ENCODE peak calls at places on chromosome 15, in six cellular contexts. One of them, this sample, is unnamed.

GRCh38 chr15:73710321-73710720 is 26.1 kb downstream of the CD276 start:
- DNase-seq in fibroblast of the aortic adventitia: no peak
- DNase-seq in colonic mucosa: no peak
- DNase-seq in psoas muscle: no peak
- DNase-seq in CD8-positive, alpha-beta T cell: no peak
- DNase-seq in tibial artery: no peak
- DNase-seq in this sample: no peak

GRCh38 chr15:69140306-69140705 is 20.1 kb upstream of the GLCE start:
- DNase-seq in fibroblast of the aortic adventitia: peak
- DNase-seq in colonic mucosa: no peak
- DNase-seq in psoas muscle: no peak
- DNase-seq in CD8-positive, alpha-beta T cell: no peak
- DNase-seq in tibial artery: no peak
- DNase-seq in this sample: no peak

GRCh38 chr15:35166730-35167359 is 81.8 kb upstream of the NANOGP8 start:
- DNase-seq in fibroblast of the aortic adventitia: peak
- DNase-seq in colonic mucosa: no peak
- DNase-seq in psoas muscle: no peak
- DNase-seq in CD8-positive, alpha-beta T cell: no peak
- DNase-seq in tibial artery: no peak
- DNase-seq in this sample: no peak

GRCh38 chr15:92178908-92179307 is 214.8 kb upstream of the ST8SIA2 start:
- DNase-seq in fibroblast of the aortic adventitia: no peak
- DNase-seq in colonic mucosa: peak
- DNase-seq in psoas muscle: no peak
- DNase-seq in CD8-positive, alpha-beta T cell: no peak
- DNase-seq in tibial artery: no peak
- DNase-seq in this sample: no peak

GRCh38 chr15:25846377-25846776 is 16.8 kb downstream of the ATP10A start:
- DNase-seq in fibroblast of the aortic adventitia: no peak
- DNase-seq in colonic mucosa: no peak
- DNase-seq in psoas muscle: no peak
- DNase-seq in CD8-positive, alpha-beta T cell: peak
- DNase-seq in tibial artery: no peak
- DNase-seq in this sample: no peak

GRCh38 chr15:25838191-25838870 is 24.8 kb downstream of the ATP10A start:
- DNase-seq in fibroblast of the aortic adventitia: no peak
- DNase-seq in colonic mucosa: no peak
- DNase-seq in psoas muscle: no peak
- DNase-seq in CD8-positive, alpha-beta T cell: no peak
- DNase-seq in tibial artery: no peak
- DNase-seq in this sample: no peak

GRCh38 chr15:40420793-40421192 is 15.2 kb downstream of the IVD start:
- DNase-seq in fibroblast of the aortic adventitia: no peak
- DNase-seq in colonic mucosa: peak
- DNase-seq in psoas muscle: no peak
- DNase-seq in CD8-positive, alpha-beta T cell: no peak
- DNase-seq in tibial artery: no peak
- DNase-seq in this sample: no peak

GRCh38 chr15:78174398-78174797 is 25.2 kb downstream of the IDH3A start:
- DNase-seq in fibroblast of the aortic adventitia: no peak
- DNase-seq in colonic mucosa: peak
- DNase-seq in psoas muscle: no peak
- DNase-seq in CD8-positive, alpha-beta T cell: peak
- DNase-seq in tibial artery: no peak
- DNase-seq in this sample: no peak

GRCh38 chr15:85005319-85005718 is 23.7 kb downstream of the PDE8A start:
- DNase-seq in fibroblast of the aortic adventitia: peak
- DNase-seq in colonic mucosa: no peak
- DNase-seq in psoas muscle: no peak
- DNase-seq in CD8-positive, alpha-beta T cell: no peak
- DNase-seq in tibial artery: no peak
- DNase-seq in this sample: no peak

GRCh38 chr15:20357139-20358065 is 184.2 kb downstream of the GOLGA6L6 start:
- DNase-seq in fibroblast of the aortic adventitia: no peak
- DNase-seq in colonic mucosa: no peak
- DNase-seq in psoas muscle: peak
- DNase-seq in CD8-positive, alpha-beta T cell: peak
- DNase-seq in tibial artery: peak
- DNase-seq in this sample: no peak

GRCh38 chr15:66474140-66474539 is 23.4 kb downstream of the SNAPC5 start:
- DNase-seq in fibroblast of the aortic adventitia: no peak
- DNase-seq in colonic mucosa: no peak
- DNase-seq in psoas muscle: no peak
- DNase-seq in CD8-positive, alpha-beta T cell: no peak
- DNase-seq in tibial artery: no peak
- DNase-seq in this sample: no peak

GRCh38 chr15:67999320-68000100 is 54.6 kb upstream of the PIAS1 start:
- DNase-seq in fibroblast of the aortic adventitia: no peak
- DNase-seq in colonic mucosa: no peak
- DNase-seq in psoas muscle: no peak
- DNase-seq in CD8-positive, alpha-beta T cell: no peak
- DNase-seq in tibial artery: no peak
- DNase-seq in this sample: peak

GRCh38 chr15:67080118-67080899 is 14.9 kb downstream of the SMAD3 start:
- DNase-seq in fibroblast of the aortic adventitia: peak
- DNase-seq in colonic mucosa: no peak
- DNase-seq in psoas muscle: peak
- DNase-seq in CD8-positive, alpha-beta T cell: no peak
- DNase-seq in tibial artery: peak
- DNase-seq in this sample: peak

GRCh38 chr15:81235781-81236507 is 39.3 kb downstream of the IL16 start:
- DNase-seq in fibroblast of the aortic adventitia: peak
- DNase-seq in colonic mucosa: no peak
- DNase-seq in psoas muscle: no peak
- DNase-seq in CD8-positive, alpha-beta T cell: no peak
- DNase-seq in tibial artery: no peak
- DNase-seq in this sample: peak

GRCh38 chr15:40151991-40152390 is 8.9 kb upstream of the BUB1B start:
- DNase-seq in fibroblast of the aortic adventitia: no peak
- DNase-seq in colonic mucosa: no peak
- DNase-seq in psoas muscle: no peak
- DNase-seq in CD8-positive, alpha-beta T cell: no peak
- DNase-seq in tibial artery: no peak
- DNase-seq in this sample: no peak

GRCh38 chr15:92898988-92899909 is 875 bp upstream of the CHD2 start:
- DNase-seq in fibroblast of the aortic adventitia: no peak
- DNase-seq in colonic mucosa: no peak
- DNase-seq in psoas muscle: no peak
- DNase-seq in CD8-positive, alpha-beta T cell: no peak
- DNase-seq in tibial artery: no peak
- DNase-seq in this sample: peak

GRCh38 chr15:50943623-50944022 is 35.1 kb downstream of the AP4E1 start:
- DNase-seq in fibroblast of the aortic adventitia: peak
- DNase-seq in colonic mucosa: no peak
- DNase-seq in psoas muscle: no peak
- DNase-seq in CD8-positive, alpha-beta T cell: no peak
- DNase-seq in tibial artery: no peak
- DNase-seq in this sample: peak

GRCh38 chr15:31457631-31458526 is 131.2 kb downstream of the KLF13 start:
- DNase-seq in fibroblast of the aortic adventitia: peak
- DNase-seq in colonic mucosa: no peak
- DNase-seq in psoas muscle: no peak
- DNase-seq in CD8-positive, alpha-beta T cell: no peak
- DNase-seq in tibial artery: peak
- DNase-seq in this sample: peak

GRCh38 chr15:31456329-31457060 is 129.9 kb downstream of the KLF13 start:
- DNase-seq in fibroblast of the aortic adventitia: no peak
- DNase-seq in colonic mucosa: no peak
- DNase-seq in psoas muscle: no peak
- DNase-seq in CD8-positive, alpha-beta T cell: no peak
- DNase-seq in tibial artery: no peak
- DNase-seq in this sample: no peak

GRCh38 chr15:31457161-31457560 is 130.5 kb downstream of the KLF13 start:
- DNase-seq in fibroblast of the aortic adventitia: peak
- DNase-seq in colonic mucosa: no peak
- DNase-seq in psoas muscle: no peak
- DNase-seq in CD8-positive, alpha-beta T cell: no peak
- DNase-seq in tibial artery: no peak
- DNase-seq in this sample: peak

GRCh38 chr15:31459011-31459748 is 132.5 kb downstream of the KLF13 start:
- DNase-seq in fibroblast of the aortic adventitia: no peak
- DNase-seq in colonic mucosa: no peak
- DNase-seq in psoas muscle: no peak
- DNase-seq in CD8-positive, alpha-beta T cell: no peak
- DNase-seq in tibial artery: peak
- DNase-seq in this sample: no peak

GRCh38 chr15:31458591-31458990 is 132.0 kb downstream of the KLF13 start:
- DNase-seq in fibroblast of the aortic adventitia: no peak
- DNase-seq in colonic mucosa: no peak
- DNase-seq in psoas muscle: no peak
- DNase-seq in CD8-positive, alpha-beta T cell: no peak
- DNase-seq in tibial artery: peak
- DNase-seq in this sample: no peak
- H3K4me3 ChIP-seq in fibroblast of the aortic adventitia: no peak
- H3K4me3 ChIP-seq in colonic mucosa: no peak
- H3K4me3 ChIP-seq in psoas muscle: no peak
- H3K4me3 ChIP-seq in CD8-positive, alpha-beta T cell: no peak
- H3K4me3 ChIP-seq in tibial artery: no peak
- H3K4me3 ChIP-seq in this sample: no peak

DNA sequence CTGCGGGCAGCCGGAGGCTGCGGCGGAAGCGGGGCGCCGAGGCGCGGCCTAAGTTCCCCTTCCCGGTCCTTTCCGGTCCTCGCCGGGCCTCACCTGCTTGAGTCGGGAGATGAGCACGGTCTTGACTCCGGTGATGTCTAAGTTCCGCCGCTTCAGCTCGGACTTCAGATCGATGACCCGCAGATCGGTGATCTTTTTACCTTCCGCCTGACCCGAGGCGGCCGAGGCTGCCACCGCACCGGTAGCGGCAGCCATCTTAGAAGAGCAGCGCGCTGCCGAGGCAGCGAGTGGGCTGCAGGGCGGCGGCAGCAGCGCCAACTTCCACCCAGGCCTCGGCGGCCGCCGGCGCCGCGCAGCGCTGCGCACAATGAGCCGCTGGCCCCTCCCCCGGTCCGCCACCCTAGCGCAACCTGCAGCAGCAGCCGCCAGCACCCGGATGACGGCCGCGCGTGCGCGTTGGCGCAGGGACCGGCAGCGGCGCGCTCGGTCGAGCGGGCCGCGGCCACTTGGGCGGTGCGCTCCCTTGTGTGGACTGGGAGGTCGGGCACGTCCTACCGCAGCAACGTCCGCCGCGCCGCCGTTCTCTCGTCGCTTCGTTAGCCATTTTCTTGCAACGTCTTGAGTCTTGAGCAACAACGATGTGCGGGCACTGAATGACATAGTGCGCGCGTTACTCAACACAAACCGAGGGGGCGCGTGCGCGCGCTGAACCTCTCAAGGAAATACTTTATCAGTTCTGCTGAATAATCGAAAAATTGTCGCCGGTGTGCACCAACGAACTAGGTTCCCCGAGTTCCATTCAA is at the start of gene SLTM:
- DNase-seq in fibroblast of the aortic adventitia: peak
- DNase-seq in colonic mucosa: peak
- DNase-seq in psoas muscle: peak
- DNase-seq in CD8-positive, alpha-beta T cell: peak
- DNase-seq in tibial artery: peak
- DNase-seq in this sample: peak
- TF ChIP-seq CTCF in fibroblast of the aortic adventitia: peak
- TF ChIP-seq CTCF in colonic mucosa: peak
- TF ChIP-seq CTCF in psoas muscle: peak
- TF ChIP-seq CTCF in CD8-positive, alpha-beta T cell: peak
- TF ChIP-seq CTCF in tibial artery: peak
- TF ChIP-seq CTCF in this sample: no peak

DNA sequence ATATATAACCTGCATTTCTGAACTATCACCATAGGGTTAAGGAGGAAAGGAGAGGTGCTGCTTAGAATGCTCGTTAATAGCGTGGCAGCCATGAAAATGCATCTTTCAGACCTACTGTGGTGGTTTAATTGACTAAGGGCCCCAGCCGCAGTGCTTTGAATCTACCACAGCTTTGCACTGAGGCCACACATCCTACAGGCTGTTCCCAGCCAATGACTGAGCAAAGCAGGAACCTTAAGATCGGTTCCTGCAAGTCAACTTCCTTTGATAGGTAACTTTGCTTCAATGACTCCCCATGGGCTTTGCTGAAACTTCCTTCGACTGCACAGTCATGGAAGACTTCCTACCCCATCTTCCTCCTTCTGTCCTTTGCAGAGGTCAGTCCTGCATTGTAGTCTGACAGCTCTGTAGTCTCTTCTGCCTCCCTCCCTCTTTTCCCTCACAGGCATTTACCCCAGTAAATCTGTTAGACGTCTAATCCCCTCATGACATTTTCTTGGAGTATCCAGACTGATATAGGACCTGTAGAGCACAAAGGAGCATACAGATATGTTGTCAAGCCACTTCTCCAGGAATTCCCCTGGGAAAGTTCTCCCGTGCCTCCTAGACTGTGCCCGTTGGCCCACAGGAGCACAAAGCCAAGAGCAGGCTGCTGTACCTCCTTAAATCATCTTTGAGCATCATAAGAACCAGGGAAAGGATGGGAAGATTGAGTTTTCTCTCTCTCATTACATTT is 2.6 kb upstream of the BCL2A1 start:
- DNase-seq in fibroblast of the aortic adventitia: no peak
- DNase-seq in colonic mucosa: no peak
- DNase-seq in psoas muscle: no peak
- DNase-seq in CD8-positive, alpha-beta T cell: no peak
- DNase-seq in tibial artery: no peak
- DNase-seq in this sample: no peak
- H3K4me3 ChIP-seq in fibroblast of the aortic adventitia: no peak
- H3K4me3 ChIP-seq in colonic mucosa: no peak
- H3K4me3 ChIP-seq in psoas muscle: no peak
- H3K4me3 ChIP-seq in CD8-positive, alpha-beta T cell: no peak
- H3K4me3 ChIP-seq in tibial artery: no peak
- H3K4me3 ChIP-seq in this sample: no peak

GRCh38 chr15:48392356-48392755 is 61.1 kb downstream of the DUT start:
- DNase-seq in fibroblast of the aortic adventitia: peak
- DNase-seq in colonic mucosa: peak
- DNase-seq in psoas muscle: peak
- DNase-seq in CD8-positive, alpha-beta T cell: no peak
- DNase-seq in tibial artery: peak
- DNase-seq in this sample: no peak

GRCh38 chr15:48391950-48392349 is 60.7 kb downstream of the DUT start:
- DNase-seq in fibroblast of the aortic adventitia: peak
- DNase-seq in colonic mucosa: no peak
- DNase-seq in psoas muscle: no peak
- DNase-seq in CD8-positive, alpha-beta T cell: no peak
- DNase-seq in tibial artery: no peak
- DNase-seq in this sample: no peak

GRCh38 chr15:48389701-48390143 is 58.5 kb downstream of the DUT start:
- DNase-seq in fibroblast of the aortic adventitia: peak
- DNase-seq in colonic mucosa: no peak
- DNase-seq in psoas muscle: no peak
- DNase-seq in CD8-positive, alpha-beta T cell: no peak
- DNase-seq in tibial artery: no peak
- DNase-seq in this sample: no peak

GRCh38 chr15:48388017-48388936 is 57.0 kb downstream of the DUT start:
- DNase-seq in fibroblast of the aortic adventitia: peak
- DNase-seq in colonic mucosa: no peak
- DNase-seq in psoas muscle: no peak
- DNase-seq in CD8-positive, alpha-beta T cell: no peak
- DNase-seq in tibial artery: no peak
- DNase-seq in this sample: peak

DNA sequence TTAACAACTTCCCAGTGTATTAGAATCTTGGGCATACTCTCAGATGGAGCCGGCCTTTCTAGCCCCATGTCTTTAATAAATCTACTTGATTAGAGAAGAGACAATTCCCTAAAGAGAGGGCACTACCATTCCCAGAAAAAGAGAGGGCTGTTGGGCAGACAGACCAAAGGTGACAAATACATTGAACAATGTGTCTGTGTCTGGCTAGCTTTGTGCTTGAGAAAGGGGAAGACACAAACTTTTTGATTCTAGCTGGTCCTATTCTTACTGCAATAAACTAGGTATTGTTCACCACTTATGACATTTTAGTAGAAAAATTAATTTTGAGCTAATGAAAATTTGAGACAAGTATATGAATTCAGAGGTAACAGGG is 57.7 kb downstream of the DUT start:
- DNase-seq in fibroblast of the aortic adventitia: no peak
- DNase-seq in colonic mucosa: no peak
- DNase-seq in psoas muscle: no peak
- DNase-seq in CD8-positive, alpha-beta T cell: no peak
- DNase-seq in tibial artery: no peak
- DNase-seq in this sample: no peak
- TF ChIP-seq CTCF in fibroblast of the aortic adventitia: no peak
- TF ChIP-seq CTCF in colonic mucosa: no peak
- TF ChIP-seq CTCF in psoas muscle: no peak
- TF ChIP-seq CTCF in CD8-positive, alpha-beta T cell: no peak
- TF ChIP-seq CTCF in tibial artery: no peak
- TF ChIP-seq CTCF in this sample: no peak

This sample was measured in foreskin fibroblast.